ENCODE peak calls at places on chromosomes 6 and 20, in seven cellular contexts. J is GM12878, Q is HCT116, R is HepG2, F is K562, H is SK-N-SH, N is H1. K is an unnamed sample.
A peak's percentile ranks its signal among the peaks of the same experiment; 100 is the strongest.

GRCh38 chr6:46969206-46969605 is 47.5 kb upstream of the ADGRF5 start:
- DNase-seq in F (no peak), R (no peak), J (no peak), N (no peak), Q (no peak), H (no peak), K (no peak)

GRCh38 chr6:90216081-90216977 is 80.3 kb downstream of the BACH2 start:
- DNase-seq in H (no peak), R (peak; percentile 33), Q (no peak), F (no peak), J (no peak), N (no peak), K (no peak)

GRCh38 chr6:6927437-6928361 is 180.1 kb upstream of the RREB1 start:
- DNase-seq in N (no peak), J (no peak), Q (no peak), F (peak; percentile 86), R (no peak), H (peak; percentile 25), K (no peak)

GRCh38 chr6:12132351-12133222 is 120.5 kb downstream of the HIVEP1 start:
- DNase-seq in N (no peak), H (no peak), R (no peak), F (no peak), J (no peak), Q (no peak), K (no peak)

GRCh38 chr20:36279362-36279761 is 26.8 kb upstream of the DLGAP4 start:
- DNase-seq in H (no peak), N (no peak), J (no peak), R (no peak), F (no peak), Q (no peak), K (no peak)

GRCh38 chr20:5991623-5992441 is 41.4 kb downstream of the MCM8 start:
- DNase-seq in J (no peak), H (no peak), R (no peak), F (no peak), N (no peak), Q (no peak), K (no peak)

GRCh38 chr6:168909288-168909687 is 344.4 kb downstream of the THBS2 start:
- DNase-seq in R (no peak), J (no peak), Q (no peak), N (no peak), F (no peak), H (no peak), K (no peak)

GRCh38 chr6:11354019-11354418 is 121.6 kb upstream of the NEDD9 start:
- DNase-seq in H (no peak), F (no peak), N (no peak), R (no peak), J (no peak), Q (no peak), K (no peak)

GRCh38 chr6:137165375-137166246 is 7.8 kb downstream of the IL22RA2 start:
- DNase-seq in R (peak; percentile 35), Q (peak; percentile 6), N (no peak), F (peak; percentile 28), H (peak; percentile 17), J (peak; percentile 85), K (no peak)

GRCh38 chr6:89321571-89321970 is 6.5 kb upstream of the GABRR2 start:
- DNase-seq in J (peak; percentile 28), H (no peak), N (no peak), Q (no peak), F (peak; percentile 44), R (peak; percentile 12), K (no peak)

GRCh38 chr6:12288844-12289654 is 1.1 kb upstream of the EDN1 start:
- DNase-seq in F (peak; percentile 71), H (peak; percentile 75), R (peak; percentile 18), Q (peak; percentile 62), N (peak; percentile 39), J (peak; percentile 62), K (peak; percentile 56)

GRCh38 chr20:396619-397431 is 11.3 kb upstream of the RBCK1 start:
- DNase-seq in F (no peak), Q (no peak), N (no peak), H (no peak), J (no peak), R (peak; percentile 99), K (no peak)

GRCh38 chr6:36851149-36851614 is 11.9 kb upstream of the CPNE5 start:
- DNase-seq in N (no peak), Q (peak; percentile 37), J (no peak), H (peak; percentile 61), R (peak; percentile 69), F (peak; percentile 62), K (no peak)

GRCh38 chr6:20846602-20847028 is 312.4 kb downstream of the CDKAL1 start:
- DNase-seq in Q (no peak), N (no peak), H (no peak), J (peak; percentile 21), R (no peak), F (peak; percentile 33), K (no peak)

GRCh38 chr20:23049201-23049932 is at the start of gene THBD:
- DNase-seq in R (no peak), N (no peak), J (no peak), Q (no peak), H (no peak), F (no peak), K (no peak)

GRCh38 chr6:355809-356208 is 35.7 kb upstream of the IRF4 start:
- DNase-seq in J (no peak), R (no peak), N (no peak), H (no peak), Q (no peak), F (no peak), K (peak; percentile 46)

GRCh38 chr20:19937651-19938420 is 79.3 kb upstream of the NAA20 start:
- DNase-seq in F (no peak), H (no peak), J (peak; percentile 23), N (no peak), Q (no peak), R (no peak), K (no peak)

GRCh38 chr20:17928633-17929311 is 39.8 kb downstream of the SNX5 start:
- DNase-seq in N (no peak), H (no peak), R (no peak), Q (no peak), J (no peak), F (no peak), K (no peak)

GRCh38 chr6:28497893-28498292 is 17.7 kb downstream of the GPX6 start:
- DNase-seq in Q (no peak), N (no peak), J (no peak), R (no peak), F (no peak), H (no peak), K (no peak)

GRCh38 chr6:167493961-167494697 is 169.2 kb downstream of the TTLL2 start:
- DNase-seq in F (no peak), N (no peak), R (no peak), J (no peak), H (no peak), Q (no peak), K (no peak)

GRCh38 chr6:144219056-144219685 is 66.0 kb upstream of the UTRN start:
- DNase-seq in H (peak; percentile 34), Q (peak; percentile 40), F (peak; percentile 20), R (peak; percentile 54), J (peak; percentile 8), N (no peak), K (no peak)

DNA sequence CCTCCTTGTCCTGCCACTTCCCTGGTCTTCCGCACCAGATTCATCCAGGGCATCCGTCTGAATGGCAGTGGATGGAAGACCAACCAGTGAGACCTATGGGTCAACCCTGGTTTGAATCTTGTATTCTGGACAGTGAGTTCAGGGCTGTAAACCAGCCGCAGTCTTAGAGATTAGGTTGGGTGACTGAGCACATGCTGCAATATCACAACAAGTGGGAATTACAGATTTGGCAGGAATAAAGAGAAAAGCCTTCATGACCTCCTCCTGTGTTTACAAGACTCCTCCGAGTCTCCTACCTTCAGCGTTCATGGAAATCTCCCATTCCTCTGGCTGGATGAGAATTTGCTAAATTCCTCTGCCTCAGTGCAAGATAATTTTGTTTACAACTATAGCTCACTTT is 9.9 kb downstream of the ECI2 start:
- DNase-seq in F (no peak), Q (no peak), R (no peak), J (no peak), H (no peak), N (no peak), K (no peak)
- H3K36me3 ChIP-seq in F (peaks cover 84% of the 10 kb centered on the region), Q (peaks cover 16% of the 10 kb centered on the region), R (peaks cover 29% of the 10 kb centered on the region), J (peaks cover 8% of the 10 kb centered on the region), H (peaks cover 80% of the 10 kb centered on the region), N (peaks cover 86% of the 10 kb centered on the region), K (peaks cover 57% of the 10 kb centered on the region)

DNA sequence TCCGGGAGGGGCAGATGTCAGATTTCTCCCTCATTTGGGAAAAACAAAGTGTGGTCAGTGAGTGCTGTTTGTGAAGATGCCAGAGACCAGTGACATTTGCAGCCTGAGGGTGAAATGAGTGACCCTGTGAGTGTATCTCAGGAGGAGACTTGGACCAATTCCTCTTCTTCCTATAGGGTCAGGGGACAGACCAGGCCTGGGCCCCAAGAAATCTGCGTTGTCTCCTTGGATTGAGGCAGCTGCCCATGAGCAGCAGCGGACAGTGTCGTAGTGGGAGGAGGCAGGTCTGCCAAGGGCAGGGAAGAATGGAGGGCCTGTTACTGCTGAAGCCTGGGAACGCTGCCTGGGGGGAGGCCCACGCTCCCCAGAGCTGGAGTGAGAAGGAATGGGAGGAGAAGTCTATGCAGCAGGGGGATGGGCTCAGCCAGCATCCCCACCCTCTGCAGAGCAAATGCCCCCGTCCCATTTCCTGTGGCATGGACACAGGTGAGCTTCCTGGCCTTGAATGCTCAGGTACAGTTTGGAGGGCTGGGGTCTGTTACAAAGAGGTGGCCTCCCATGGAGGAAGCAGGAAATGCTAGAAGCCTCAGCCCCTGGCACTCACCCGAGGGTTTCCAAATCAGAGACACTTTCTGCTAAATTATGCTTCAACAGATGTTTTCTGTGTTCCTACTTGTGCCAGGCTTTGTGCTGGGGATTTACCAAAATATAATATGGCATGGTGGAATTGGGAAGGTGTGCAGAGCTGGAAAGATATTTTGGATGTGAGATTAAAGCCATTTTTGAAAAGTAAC is 29.8 kb downstream of the DAAM2 start:
- DNase-seq in Q (no peak), H (no peak), R (no peak), N (no peak), F (no peak), J (no peak), K (no peak)
- H3K9ac ChIP-seq in Q (no peak overlapping the region), H (no peak overlapping the region), R (no peak overlapping the region), N (no peak overlapping the region), F (no peak overlapping the region), J (no peak overlapping the region), K (peak overlapping the region; percentile 45)

GRCh38 chr6:14108571-14109410 is 8.8 kb upstream of the CD83 start:
- DNase-seq in H (no peak), R (no peak), F (peak; percentile 68), Q (no peak), J (peak; percentile 97), N (no peak), K (no peak)
- TF ChIP-seq YY1 in H (no peak), R (no peak), F (no peak), Q (no peak), J (peak; percentile 57), N (no peak), K (no peak)

GRCh38 chr6:33697845-33698244 is 13.7 kb downstream of the UQCC2 start:
- DNase-seq in Q (no peak), N (no peak), J (no peak), H (no peak), F (no peak), R (no peak), K (no peak)

GRCh38 chr6:33699739-33700138 is 11.8 kb downstream of the UQCC2 start:
- DNase-seq in R (no peak), H (no peak), Q (no peak), F (no peak), N (no peak), J (no peak), K (no peak)

GRCh38 chr6:33696538-33697518 is 14.7 kb downstream of the UQCC2 start:
- DNase-seq in N (no peak), J (no peak), R (no peak), F (no peak), H (peak; percentile 40), Q (no peak), K (no peak)

GRCh38 chr6:33699131-33699530 is 12.4 kb downstream of the UQCC2 start:
- DNase-seq in N (no peak), H (no peak), F (no peak), J (no peak), Q (no peak), R (no peak), K (no peak)

GRCh38 chr6:33698494-33698893 is 13.0 kb downstream of the UQCC2 start:
- DNase-seq in J (no peak), Q (no peak), F (no peak), H (no peak), R (no peak), N (no peak), K (no peak)
- H3K36me3 ChIP-seq in J (peaks cover 29% of the 10 kb centered on the region), Q (peaks cover 31% of the 10 kb centered on the region), F (peaks cover 84% of the 10 kb centered on the region), H (peaks cover 5% of the 10 kb centered on the region), R (peaks cover 32% of the 10 kb centered on the region), N (peaks cover 54% of the 10 kb centered on the region), K (peaks cover 85% of the 10 kb centered on the region)